ENCODE peak calls at places on chromosomes 13 and 19, in six cellular contexts. L is colonic mucosa; A is mucosa of descending colon; P is tibial nerve; G is left lung; I is CD8-positive, alpha-beta T cell. J is an unnamed sample.

GRCh38 chr19:55690769-55691545 is 15.9 kb downstream of the EPN1 start:
- DNase-seq in A (no peak), I (no peak), G (peak; percentile 70), L (no peak), P (no peak), J (no peak)

GRCh38 chr13:49641810-49642291 is 13.5 kb downstream of the ARL11 start:
- DNase-seq in G (peak; percentile 83), L (peak; percentile 32), A (peak; percentile 61), P (peak; percentile 49), I (no peak), J (no peak)

GRCh38 chr13:87680298-87680697 is 9.1 kb downstream of the SLITRK5 start:
- DNase-seq in L (no peak), A (no peak), G (no peak), P (no peak), I (no peak), J (no peak)

GRCh38 chr13:35856084-35856483 is 275.1 kb downstream of the DCLK1 start:
- DNase-seq in P (no peak), G (no peak), L (no peak), A (no peak), I (no peak), J (no peak)

GRCh38 chr19:42241279-42241678 is 1.1 kb downstream of the GSK3A start:
- DNase-seq in A (no peak), I (no peak), G (no peak), P (no peak), L (no peak), J (no peak)

GRCh38 chr19:3335431-3336350 is 30.7 kb upstream of the NFIC start:
- DNase-seq in I (no peak), G (peak; percentile 57), P (peak; percentile 35), L (peak; percentile 63), A (peak; percentile 69), J (no peak)

GRCh38 chr19:16627194-16627927 is 643 bp downstream of the MED26 start:
- DNase-seq in A (peak; percentile 72), P (no peak), G (no peak), L (peak; percentile 26), I (peak; percentile 50), J (peak; percentile 29)

GRCh38 chr13:32895296-32895695 is 120.9 kb upstream of the KL start:
- DNase-seq in I (no peak), L (no peak), G (no peak), A (no peak), P (no peak), J (no peak)

GRCh38 chr19:58304255-58304654 is 922 bp upstream of the ERVK3-1 start:
- DNase-seq in L (no peak), A (no peak), G (no peak), I (no peak), P (no peak), J (no peak)

GRCh38 chr19:50924576-50924975 is 13.4 kb upstream of the KLK4 start:
- DNase-seq in P (no peak), A (no peak), G (no peak), L (no peak), I (no peak), J (no peak)

DNA sequence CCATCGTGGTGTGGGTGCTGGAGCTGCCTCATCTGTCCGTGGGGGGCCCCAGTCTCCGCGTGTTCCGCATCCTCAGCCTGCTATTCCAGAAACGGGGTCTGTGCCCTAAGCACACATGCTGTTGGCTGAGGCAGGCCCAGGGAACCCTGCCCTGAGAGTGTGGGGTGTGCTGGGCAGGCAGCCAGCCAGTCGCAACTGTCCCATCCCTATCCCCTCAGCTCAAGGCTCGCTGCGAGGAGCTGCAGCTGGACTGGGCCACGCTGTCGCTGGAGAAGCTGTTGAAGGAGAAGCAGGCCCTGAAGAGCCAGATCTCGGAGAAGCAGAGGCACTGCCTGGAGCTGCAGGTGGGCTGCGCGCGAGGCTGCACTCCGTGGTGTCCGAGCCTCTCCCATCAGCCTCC is 21.9 kb downstream of the PLEKHJ1 start:
- DNase-seq in I (no peak), P (no peak), L (no peak), G (no peak), A (no peak), J (no peak)
- H3K4me1 ChIP-seq in I (no peaks in the 10 kb centered on the region), P (no peaks in the 10 kb centered on the region), L (peaks cover 17% of the 10 kb centered on the region), G (no peaks in the 10 kb centered on the region), A (peaks cover 20% of the 10 kb centered on the region), J (no peaks in the 10 kb centered on the region)

DNA sequence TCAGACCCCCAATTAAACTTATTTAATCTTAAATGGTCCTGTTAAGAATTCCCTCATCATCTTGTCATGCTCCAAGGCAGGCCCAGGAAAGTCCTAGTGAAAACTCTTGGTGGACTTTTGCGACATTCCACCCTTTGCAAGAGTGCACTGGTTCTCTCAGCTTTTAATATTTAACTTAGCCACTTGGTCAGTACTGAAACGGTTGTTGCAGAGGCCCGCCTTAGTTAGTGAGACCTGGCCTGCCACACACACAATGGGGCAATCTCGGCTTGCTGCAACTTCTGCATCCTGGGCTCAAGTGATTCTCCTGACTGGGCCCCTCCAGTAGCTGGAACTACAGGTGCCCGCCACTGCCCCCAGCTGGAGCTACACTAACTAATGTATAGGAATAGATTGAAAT is 1366.0 kb downstream of the UQCRFS1 start:
- DNase-seq in G (no peak), L (no peak), I (no peak), P (no peak), A (no peak), J (no peak)
- H3K9me3 ChIP-seq in G (no peaks in the 10 kb centered on the region), L (no peaks in the 10 kb centered on the region), I (peaks cover 9% of the 10 kb centered on the region), P (no peaks in the 10 kb centered on the region), A (peaks cover 62% of the 10 kb centered on the region), J (peaks cover 10% of the 10 kb centered on the region)

GRCh38 chr13:40388617-40389016 is 277.8 kb downstream of the FOXO1 start:
- DNase-seq in I (peak; percentile 89), G (no peak), L (peak; percentile 27), A (peak; percentile 81), P (no peak), J (peak; percentile 70)
- H3K36me3 ChIP-seq in I (no peaks in the 10 kb centered on the region), G (no peaks in the 10 kb centered on the region), L (no peaks in the 10 kb centered on the region), A (no peaks in the 10 kb centered on the region), P (no peaks in the 10 kb centered on the region), J (no peaks in the 10 kb centered on the region)

GRCh38 chr13:110914293-110915056 is 394 bp downstream of the ANKRD10 start:
- DNase-seq in I (peak; percentile 86), A (peak; percentile 88), P (peak; percentile 64), L (peak; percentile 76), G (peak; percentile 95), J (peak; percentile 100)

GRCh38 chr13:110912651-110913051 is 2.2 kb downstream of the ANKRD10 start:
- DNase-seq in G (no peak), A (no peak), I (no peak), P (no peak), L (no peak), J (no peak)

GRCh38 chr13:110915057-110915873 is at the start of gene ANKRD10:
- DNase-seq in A (peak; percentile 100), P (peak; percentile 97), G (peak; percentile 100), I (peak; percentile 95), L (peak; percentile 98), J (peak; percentile 100)

GRCh38 chr13:110913322-110913721 is 1.5 kb downstream of the ANKRD10 start:
- DNase-seq in A (no peak), P (no peak), L (peak; percentile 80), I (no peak), G (no peak), J (peak; percentile 68)

GRCh38 chr13:110913911-110914292 is 967 bp downstream of the ANKRD10 start:
- DNase-seq in P (no peak), A (no peak), I (no peak), L (no peak), G (no peak), J (no peak)
- H3K4me1 ChIP-seq in P (no peaks in the 10 kb centered on the region), A (peaks cover 21% of the 10 kb centered on the region), I (peaks cover 36% of the 10 kb centered on the region), L (no peaks in the 10 kb centered on the region), G (peaks cover 24% of the 10 kb centered on the region), J (peaks cover 50% of the 10 kb centered on the region)

DNA sequence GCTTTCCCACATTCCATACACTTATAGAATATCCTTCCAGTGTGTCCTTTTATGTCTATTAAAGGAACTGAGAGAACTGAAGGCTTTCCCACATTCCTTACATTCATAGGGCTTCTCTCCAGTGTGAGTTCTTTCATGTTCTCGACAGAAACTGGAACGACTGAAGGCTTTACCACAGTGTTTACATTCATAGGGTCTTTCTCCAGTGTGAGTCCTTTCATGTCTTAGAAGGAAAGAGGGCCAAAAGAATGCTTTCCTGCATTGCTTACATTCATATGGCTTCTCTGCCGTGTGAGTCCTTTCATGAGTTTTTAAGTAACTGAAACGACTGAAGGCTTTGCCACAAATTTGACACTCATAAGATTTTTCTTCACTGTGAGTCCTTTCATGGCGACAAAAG is 22.3 kb downstream of the ZNF44 start:
- DNase-seq in G (no peak), L (no peak), P (no peak), I (no peak), A (no peak), J (no peak)
- H3K9me3 ChIP-seq in G (no peaks in the 10 kb centered on the region), L (peaks cover 29% of the 10 kb centered on the region), P (peaks cover 94% of the 10 kb centered on the region), I (peaks cover 40% of the 10 kb centered on the region), A (peaks cover 94% of the 10 kb centered on the region), J (peaks cover 49% of the 10 kb centered on the region)

DNA sequence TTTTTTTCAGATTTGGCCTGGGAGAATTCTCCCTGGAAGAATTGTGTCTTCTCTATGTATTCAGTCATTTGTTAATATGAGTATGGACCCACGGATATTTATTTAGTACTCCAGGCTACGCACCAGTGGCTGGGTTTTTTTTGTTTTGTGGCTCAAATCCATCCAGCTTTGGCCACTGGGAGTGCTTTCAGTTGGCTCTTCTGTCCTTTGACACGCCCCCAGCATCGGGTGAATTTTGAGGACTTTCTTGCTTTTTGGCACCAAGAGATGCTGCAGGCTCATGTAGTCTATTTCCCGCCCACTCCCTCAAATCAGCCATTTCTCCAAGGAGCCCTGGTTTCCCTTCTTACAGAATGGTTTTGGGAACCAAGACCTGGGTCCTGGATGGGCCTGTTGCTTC is 55.8 kb downstream of the SMARCA4 start:
- DNase-seq in L (no peak), G (no peak), I (no peak), P (no peak), A (no peak), J (no peak)
- H3K36me3 ChIP-seq in L (peaks cover 8% of the 10 kb centered on the region), G (peaks cover 100% of the 10 kb centered on the region), I (peaks cover 57% of the 10 kb centered on the region), P (no peaks in the 10 kb centered on the region), A (peaks cover 7% of the 10 kb centered on the region), J (peaks cover 93% of the 10 kb centered on the region)

J was measured in SJSA1.